ENCODE peak calls at places on chromosome 17, in ten cellular contexts. L is uterus, E is right lobe of liver, J is GM12891, F is ovary, I is A549, U is heart left ventricle, W is spleen, G is adrenal gland, Z is K562. B is an unnamed sample.
A peak's percentile ranks its signal among the peaks of the same experiment; 100 is the strongest.

GRCh38 chr17:68697850-68698313 is 96.7 kb upstream of the FAM20A start:
- DNase-seq in L (peak; percentile 67), I (no peak), W (no peak), U (no peak), G (peak; percentile 48), J (no peak), Z (no peak), F (peak; percentile 62), E (no peak), B (no peak)

GRCh38 chr17:27832851-27833250 is 32.5 kb upstream of the NOS2 start:
- DNase-seq in E (no peak), G (no peak), I (no peak), U (no peak), F (no peak), W (no peak), Z (no peak), J (no peak), L (no peak), B (no peak)

GRCh38 chr17:40618754-40619625 is 28.6 kb downstream of the SMARCE1 start:
- DNase-seq in U (no peak), J (no peak), F (no peak), W (no peak), Z (no peak), E (peak; percentile 61), I (no peak), G (no peak), L (no peak), B (no peak)

GRCh38 chr17:6786618-6787017 is 10.6 kb downstream of the FBXO39 start:
- DNase-seq in W (no peak), L (no peak), E (no peak), I (peak; percentile 14), F (no peak), Z (no peak), G (no peak), J (no peak), U (no peak), B (no peak)

GRCh38 chr17:7213895-7214299 is 5.7 kb downstream of the DLG4 start:
- DNase-seq in Z (peak; percentile 72), J (no peak), L (peak; percentile 87), E (peak; percentile 77), U (no peak), G (peak; percentile 82), W (no peak), F (peak; percentile 93), I (peak; percentile 96), B (peak; percentile 89)

GRCh38 chr17:34703533-34703932 is 124.2 kb downstream of the TMEM132E start:
- DNase-seq in E (peak; percentile 25), I (peak; percentile 37), Z (peak; percentile 60), U (no peak), J (no peak), G (peak; percentile 51), W (no peak), F (no peak), L (no peak), B (peak; percentile 67)

GRCh38 chr17:4329838-4330237 is 36.6 kb downstream of the UBE2G1 start:
- DNase-seq in L (no peak), Z (no peak), W (no peak), J (no peak), G (no peak), I (peak; percentile 88), U (no peak), F (no peak), E (no peak), B (no peak)

GRCh38 chr17:80187090-80187489 is 17.3 kb downstream of the CARD14 start:
- DNase-seq in Z (no peak), U (no peak), E (no peak), I (peak; percentile 42), L (no peak), W (no peak), F (no peak), G (peak; percentile 89), J (no peak), B (no peak)

GRCh38 chr17:44006581-44007345 is 2.3 kb downstream of the NAGS start:
- DNase-seq in G (peak; percentile 98), J (peak; percentile 97), Z (peak; percentile 100), F (peak; percentile 96), L (peak; percentile 99), E (peak; percentile 99), U (peak; percentile 99), I (peak; percentile 97), W (peak; percentile 99), B (peak; percentile 94)
- TF ChIP-seq POLR2A in G (no peak), J (no peak), Z (peak; percentile 58), F (no peak), L (peak; percentile 33), E (peak; percentile 11), U (peak; percentile 30), I (peak; percentile 23), W (no peak), B (no peak)

DNA sequence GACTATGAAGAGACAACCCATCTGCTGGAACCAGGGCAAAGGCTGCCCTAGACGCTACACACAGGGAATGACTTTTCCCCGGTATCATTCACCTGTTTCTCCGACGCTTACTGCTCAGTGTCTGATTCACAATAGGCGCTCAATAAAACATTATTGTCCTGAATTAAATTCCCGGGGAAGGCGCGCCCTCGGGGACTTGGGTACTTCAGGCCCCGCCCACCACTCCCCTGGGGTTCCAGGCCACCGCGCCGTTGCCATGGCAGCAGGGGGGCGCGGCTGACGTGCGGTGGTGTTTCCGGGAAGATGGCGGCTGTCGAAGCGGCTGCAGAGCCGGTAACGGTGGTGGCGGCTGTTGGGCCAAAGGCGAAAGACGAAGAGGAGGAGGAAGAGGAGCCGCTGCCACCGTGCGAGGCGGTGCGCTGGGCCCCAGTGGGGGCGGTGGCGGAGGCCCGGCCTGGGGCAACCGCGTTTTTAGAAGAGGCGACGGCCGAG is at the start of gene RUNDC1:
- DNase-seq in J (peak; percentile 88), U (peak; percentile 97), E (peak; percentile 93), I (peak; percentile 92), L (peak; percentile 88), F (peak; percentile 90), Z (peak; percentile 93), W (peak; percentile 98), G (peak; percentile 96), B (peak; percentile 96)
- TF ChIP-seq POLR2A in J (no peak), U (peak; percentile 40), E (peak; percentile 33), I (peak; percentile 94), L (peak; percentile 54), F (no peak), Z (no peak), W (peak; percentile 40), G (peak; percentile 58), B (peak; percentile 60)

GRCh38 chr17:79129523-79129922 is 54.9 kb downstream of the ENGASE start:
- DNase-seq in I (no peak), W (no peak), L (no peak), F (no peak), U (no peak), Z (no peak), G (no peak), J (no peak), E (no peak), B (no peak)

GRCh38 chr17:79125503-79125902 is 50.9 kb downstream of the ENGASE start:
- DNase-seq in L (no peak), Z (no peak), W (no peak), E (no peak), U (no peak), I (no peak), F (no peak), J (no peak), G (no peak), B (no peak)

GRCh38 chr17:79126139-79126538 is 51.5 kb downstream of the ENGASE start:
- DNase-seq in I (no peak), G (peak; percentile 10), Z (no peak), U (no peak), L (no peak), F (no peak), W (no peak), E (no peak), J (no peak), B (no peak)

GRCh38 chr17:79124513-79125209 is 50.0 kb downstream of the ENGASE start:
- DNase-seq in Z (no peak), I (no peak), L (no peak), J (no peak), F (no peak), G (no peak), U (no peak), W (no peak), E (no peak), B (no peak)

GRCh38 chr17:79127534-79128135 is 53.0 kb downstream of the ENGASE start:
- DNase-seq in I (no peak), E (no peak), L (no peak), G (no peak), J (no peak), Z (no peak), W (no peak), U (no peak), F (no peak), B (no peak)
- TF ChIP-seq POLR2A in I (no peak), E (no peak), L (no peak), G (no peak), J (no peak), Z (no peak), W (no peak), U (no peak), F (no peak), B (no peak)

GRCh38 chr17:81822312-81822637 is 10.8 kb downstream of the MCRIP1 start:
- DNase-seq in G (no peak), I (no peak), J (no peak), W (no peak), U (no peak), F (no peak), E (no peak), L (no peak), Z (no peak), B (no peak)

GRCh38 chr17:81819648-81820171 is 13.4 kb downstream of the MCRIP1 start:
- DNase-seq in G (no peak), L (no peak), U (no peak), F (no peak), E (no peak), J (no peak), Z (no peak), I (no peak), W (no peak), B (no peak)

GRCh38 chr17:81821147-81821546 is 11.9 kb downstream of the MCRIP1 start:
- DNase-seq in E (no peak), F (no peak), Z (no peak), G (peak; percentile 35), U (no peak), W (no peak), I (no peak), L (no peak), J (no peak), B (no peak)

GRCh38 chr17:81822996-81823799 is 9.9 kb downstream of the MCRIP1 start:
- DNase-seq in Z (no peak), I (no peak), G (no peak), W (no peak), E (no peak), F (no peak), U (no peak), L (no peak), J (no peak), B (no peak)

DNA sequence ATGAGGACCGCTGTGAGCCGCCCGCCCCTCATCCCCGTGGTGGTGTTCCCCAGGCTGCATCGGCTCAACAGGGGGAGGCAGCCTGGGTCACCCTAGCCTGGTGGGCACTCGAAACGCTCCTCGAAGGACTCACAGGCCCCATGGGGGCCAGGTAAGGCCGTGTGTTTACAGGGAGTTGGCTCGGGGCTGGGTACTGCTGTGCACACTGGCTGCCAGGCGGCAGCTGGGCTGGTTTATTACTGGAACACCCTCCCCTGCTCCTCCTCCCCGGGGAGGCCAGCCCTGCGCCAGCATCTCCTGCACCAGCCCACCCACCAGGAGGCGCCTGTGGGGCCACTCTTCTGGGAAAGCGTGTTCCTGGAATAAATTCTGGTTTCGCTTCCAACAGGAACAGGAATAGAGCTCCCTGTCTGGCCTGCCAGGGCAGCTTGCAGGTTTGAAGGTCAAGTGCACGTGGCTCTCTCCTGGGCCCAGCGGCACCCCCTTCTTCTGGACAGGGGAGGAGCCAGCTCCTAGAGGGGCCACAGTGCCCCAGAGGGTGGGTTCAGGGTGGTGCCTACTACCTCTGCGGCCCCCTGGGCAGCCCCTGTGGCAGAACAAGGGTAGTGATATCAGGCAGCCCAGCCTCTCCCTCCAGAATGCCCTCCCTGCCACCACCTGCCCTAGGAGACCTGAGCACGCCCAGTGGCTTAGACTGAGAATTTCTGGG is 11.3 kb downstream of the MCRIP1 start:
- DNase-seq in W (peak; percentile 86), J (no peak), U (peak; percentile 90), I (peak; percentile 85), L (peak; percentile 58), Z (peak; percentile 90), E (peak; percentile 93), F (peak; percentile 64), G (peak; percentile 96), B (peak; percentile 81)
- TF ChIP-seq POLR2A in W (no peak), J (no peak), U (no peak), I (no peak), L (no peak), Z (peak; percentile 53), E (no peak), F (no peak), G (no peak), B (peak; percentile 17)